ENCODE peak calls at places on chromosomes 6 and 20, in four cellular contexts. I is hepatocyte, C is fibroblast of lung, H is GM23338. M is an unnamed sample.

GRCh38 chr6:31615748-31616147 is 714 bp downstream of the AIF1 start:
- DNase-seq in H (peak), I (peak), C (no peak), M (no peak)

GRCh38 chr6:42075159-42075838 is 25.0 kb downstream of the TAF8 start:
- DNase-seq in H (peak), I (peak), C (peak), M (peak)

GRCh38 chr20:21517566-21518277 is 3.9 kb upstream of the NKX2-2 start:
- DNase-seq in C (no peak), I (no peak), H (peak), M (no peak)

GRCh38 chr6:25061289-25061945 is 125.7 kb upstream of the RIPOR2 start:
- DNase-seq in I (no peak), H (peak), C (peak), M (no peak)

GRCh38 chr6:137309078-137309762 is 90.0 kb upstream of the IFNGR1 start:
- DNase-seq in I (peak), H (peak), C (peak), M (no peak)

GRCh38 chr6:46015119-46015968 is at the start of gene CLIC5:
- DNase-seq in C (no peak), I (peak), H (peak), M (peak)

GRCh38 chr6:117992856-117993255 is 85.8 kb downstream of the SLC35F1 start:
- DNase-seq in C (peak), I (no peak), H (no peak), M (no peak)

GRCh38 chr6:79878142-79878748 is 69.1 kb downstream of the ELOVL4 start:
- DNase-seq in C (peak), H (no peak), I (no peak), M (no peak)

GRCh38 chr6:97726378-97726777 is 443.4 kb upstream of the MMS22L start:
- DNase-seq in C (peak), I (peak), H (peak), M (no peak)

GRCh38 chr20:62481441-62482135 is 5.8 kb upstream of the GATA5 start:
- DNase-seq in C (no peak), H (peak), I (no peak), M (no peak)
- TF ChIP-seq EZH2 in C (no peak), H (no peak), I (no peak), M (no peak)

DNA sequence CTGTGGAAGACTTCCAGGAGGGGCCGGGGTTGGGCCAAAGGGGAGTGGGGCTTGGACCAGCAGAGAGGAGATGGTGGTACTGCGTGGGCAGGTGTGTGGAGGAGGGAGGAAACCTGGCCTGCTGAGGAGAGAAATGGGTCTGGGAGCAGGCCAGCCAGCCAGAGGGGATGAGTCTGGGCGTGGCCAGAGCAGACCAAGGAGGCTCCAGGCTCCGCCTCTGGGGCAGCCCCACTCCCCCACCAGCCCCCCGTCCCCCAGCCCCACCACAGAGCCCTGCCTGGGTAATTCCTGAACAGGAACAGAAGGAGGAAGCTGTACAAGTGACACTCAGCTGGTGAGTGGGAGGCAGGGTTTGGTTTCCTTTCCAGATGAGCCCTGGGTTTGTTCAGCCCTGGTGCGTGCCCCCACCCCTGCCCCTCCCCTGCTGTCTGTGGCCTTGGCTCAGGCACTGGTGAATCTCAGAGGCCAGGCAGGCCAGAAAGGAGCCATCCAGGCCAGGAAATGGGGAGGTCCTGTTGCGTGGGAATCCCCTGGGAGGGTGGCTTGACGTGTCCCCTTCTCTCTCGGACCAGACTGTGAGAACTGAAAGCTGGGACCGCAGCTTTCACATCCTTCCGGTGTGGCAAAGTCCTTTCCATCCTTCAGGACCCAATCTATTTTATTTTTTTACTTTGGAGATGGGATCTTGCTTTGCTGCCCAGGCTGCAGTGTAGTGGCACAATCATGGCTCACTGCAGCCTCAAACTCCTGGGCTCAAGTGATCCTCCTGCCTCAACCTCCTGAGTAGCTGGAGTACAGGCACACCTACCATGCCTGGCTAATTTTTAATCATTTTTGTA is 9.4 kb upstream of the SRC start:
- DNase-seq in H (peak), C (peak), I (peak), M (peak)
- H3K4me2 ChIP-seq in H (peak), C (peak), I (no peak), M (peak)

DNA sequence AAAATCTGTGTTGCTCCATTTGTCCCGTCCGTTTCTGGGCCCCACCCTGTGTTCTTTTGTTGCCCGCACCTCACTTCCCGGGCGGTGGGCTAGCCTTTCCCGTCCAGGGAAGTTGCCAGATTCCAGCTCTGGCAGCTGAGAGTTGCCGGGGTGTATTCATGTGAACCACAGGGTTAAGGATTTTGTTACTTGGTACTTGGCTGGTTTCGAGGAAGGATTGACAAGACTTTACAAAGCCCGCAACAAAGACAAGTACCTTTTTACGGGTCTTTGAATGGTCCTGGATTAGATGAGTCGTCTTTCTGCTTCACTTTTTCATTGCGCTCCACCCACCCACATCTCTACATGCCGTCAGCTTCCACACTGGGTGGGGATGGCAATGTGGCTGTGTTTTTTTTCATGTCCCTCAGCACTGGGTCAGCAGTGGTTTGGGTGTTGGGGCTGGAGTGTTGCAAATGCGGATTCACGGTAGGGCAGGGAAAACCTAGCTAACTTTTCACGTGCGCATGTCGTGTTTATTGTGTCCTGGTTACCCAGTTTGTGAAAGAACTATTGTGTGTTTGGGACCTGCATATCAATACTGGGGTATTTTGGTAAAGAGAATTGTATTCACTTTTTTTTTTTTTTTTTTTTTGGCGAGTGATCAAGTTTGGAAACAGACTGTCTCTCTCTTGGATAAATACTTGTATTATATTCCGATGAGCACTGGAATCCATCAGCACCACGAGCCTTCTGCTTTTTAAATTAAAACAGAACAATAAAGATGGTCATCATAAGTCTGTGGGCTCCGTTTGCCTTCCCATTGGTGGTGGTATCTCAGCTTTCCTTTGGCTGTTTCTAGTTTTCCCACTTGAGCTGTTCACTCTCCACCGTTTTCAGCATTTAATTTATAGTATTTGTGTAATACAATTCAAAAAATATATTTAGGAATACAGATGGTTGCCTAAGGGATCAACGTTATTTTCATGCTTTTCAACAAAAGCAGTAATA is 1.2 kb downstream of the DUSP22 start:
- DNase-seq in H (peak), I (no peak), C (peak), M (peak)
- TF ChIP-seq EZH2 in H (peak), I (no peak), C (no peak), M (no peak)

DNA sequence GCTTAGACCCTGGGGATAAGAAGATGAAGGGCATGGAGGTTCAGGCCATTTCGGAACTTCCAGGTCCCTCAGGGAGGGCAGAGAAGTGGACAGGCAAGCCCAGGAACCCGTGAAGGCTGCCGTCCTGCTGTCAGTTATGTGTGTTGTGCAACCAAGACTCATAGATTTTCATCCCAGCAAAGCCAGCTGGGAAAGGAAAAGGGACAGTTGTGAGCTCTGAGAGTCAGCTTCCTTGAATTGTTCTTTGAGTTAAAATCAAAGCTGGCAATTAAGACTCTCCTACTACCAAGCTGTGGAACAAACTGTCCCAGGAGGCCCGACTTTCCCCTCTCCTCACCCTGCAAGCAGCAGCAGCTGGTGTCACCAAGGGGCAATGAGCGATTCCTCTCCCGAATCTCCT is 46.4 kb upstream of the IYD start:
- DNase-seq in I (no peak), H (no peak), C (no peak), M (no peak)
- H3K4me2 ChIP-seq in I (no peak), H (no peak), C (no peak), M (no peak)

DNA sequence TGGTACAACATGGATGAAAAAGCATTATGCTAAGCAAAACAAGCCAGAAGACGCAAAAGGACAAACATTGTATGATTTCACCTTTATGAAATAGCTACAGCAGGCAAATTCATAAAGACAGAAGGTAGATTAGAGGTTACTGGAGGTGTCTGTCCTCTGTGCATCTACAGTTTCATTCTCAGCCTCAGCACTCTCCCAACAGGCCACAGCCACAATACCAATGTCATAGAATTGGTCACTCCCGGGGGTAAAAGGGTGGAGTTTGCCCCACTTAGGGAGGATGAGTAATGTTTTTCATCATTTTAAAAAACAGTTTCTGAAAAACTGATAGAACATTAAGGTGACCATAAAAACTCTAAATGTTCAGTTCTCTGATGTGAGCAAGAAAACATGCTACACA is 17.2 kb upstream of the TMX4 start:
- DNase-seq in H (no peak), I (no peak), C (no peak), M (peak)
- TF ChIP-seq EZH2 in H (no peak), I (no peak), C (no peak), M (no peak)

DNA sequence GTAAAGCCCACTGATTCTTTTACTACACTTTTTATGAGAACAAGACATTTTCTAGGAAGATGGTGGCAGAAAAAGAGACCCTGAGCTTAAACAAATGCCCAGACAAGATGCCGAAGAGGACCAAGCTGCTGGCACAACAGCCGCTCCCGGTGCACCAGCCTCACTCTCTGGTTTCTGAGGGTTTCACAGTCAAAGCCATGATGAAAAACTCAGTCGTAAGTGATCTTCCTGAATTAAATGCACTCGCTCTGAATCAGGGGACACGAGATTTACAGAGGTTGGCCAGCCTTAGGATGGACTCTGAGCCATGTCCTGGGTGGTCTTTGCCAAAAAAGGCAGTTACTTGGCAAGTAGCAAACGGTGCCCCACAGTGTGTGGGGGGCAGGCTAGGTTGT is 400 bp downstream of the PACRG start:
- DNase-seq in C (peak), I (no peak), H (peak), M (no peak)
- H3K4me2 ChIP-seq in C (peak), I (peak), H (peak), M (peak)